ENCODE peak calls at places on chromosome 2, in nine cellular contexts. One of them, this sample, is unnamed.
A peak's percentile ranks its signal among the peaks of the same experiment; 100 is the strongest.

GRCh38 chr2:25524507-25524906 is 148.9 kb downstream of the DTNB start:
- DNase-seq in H4: no peak
- DNase-seq in T-helper 9 cell: no peak
- DNase-seq in activated naive CD4-positive, alpha-beta T cell treated with anti-CD3 and anti-CD28 coated beads, Interleukin-2, amount 50 U/mL, for 72 hours: peak; percentile 6
- DNase-seq in stimulated activated CD4-positive, alpha-beta T cell treated with anti-CD3 and anti-CD28 coated beads, Interleukin-1b, Interleukin-23, amount 100 ng/mL, for 24 hours: no peak
- DNase-seq in fibroblast of mammary gland: no peak
- DNase-seq in substantia nigra: no peak
- DNase-seq in IMR-90: no peak
- DNase-seq in endothelial cell: no peak
- DNase-seq in this sample: no peak

GRCh38 chr2:112606567-112606966 is 22.2 kb downstream of the CHCHD5 start:
- DNase-seq in H4: no peak
- DNase-seq in activated naive CD4-positive, alpha-beta T cell treated with anti-CD3 and anti-CD28 coated beads, Interleukin-2, amount 50 U/mL, for 72 hours: no peak
- DNase-seq in stimulated activated CD4-positive, alpha-beta T cell treated with anti-CD3 and anti-CD28 coated beads, Interleukin-1b, Interleukin-23, amount 100 ng/mL, for 24 hours: no peak
- DNase-seq in T-helper 9 cell: no peak
- DNase-seq in fibroblast of mammary gland: no peak
- DNase-seq in IMR-90: peak; percentile 41
- DNase-seq in endothelial cell: no peak
- DNase-seq in substantia nigra: no peak
- DNase-seq in this sample: no peak

GRCh38 chr2:76385943-76386342 is 675.2 kb upstream of the GCFC2 start:
- DNase-seq in stimulated activated CD4-positive, alpha-beta T cell treated with anti-CD3 and anti-CD28 coated beads, Interleukin-1b, Interleukin-23, amount 100 ng/mL, for 24 hours: no peak
- DNase-seq in IMR-90: no peak
- DNase-seq in fibroblast of mammary gland: no peak
- DNase-seq in substantia nigra: no peak
- DNase-seq in activated naive CD4-positive, alpha-beta T cell treated with anti-CD3 and anti-CD28 coated beads, Interleukin-2, amount 50 U/mL, for 72 hours: no peak
- DNase-seq in T-helper 9 cell: no peak
- DNase-seq in H4: no peak
- DNase-seq in endothelial cell: no peak
- DNase-seq in this sample: no peak

GRCh38 chr2:3178206-3179031 is 199.2 kb downstream of the EIPR1 start:
- DNase-seq in endothelial cell: no peak
- DNase-seq in T-helper 9 cell: no peak
- DNase-seq in H4: no peak
- DNase-seq in activated naive CD4-positive, alpha-beta T cell treated with anti-CD3 and anti-CD28 coated beads, Interleukin-2, amount 50 U/mL, for 72 hours: no peak
- DNase-seq in stimulated activated CD4-positive, alpha-beta T cell treated with anti-CD3 and anti-CD28 coated beads, Interleukin-1b, Interleukin-23, amount 100 ng/mL, for 24 hours: no peak
- DNase-seq in IMR-90: no peak
- DNase-seq in fibroblast of mammary gland: no peak
- DNase-seq in substantia nigra: no peak
- DNase-seq in this sample: no peak

GRCh38 chr2:159549234-159549633 is 67.1 kb downstream of the BAZ2B start:
- DNase-seq in substantia nigra: no peak
- DNase-seq in H4: no peak
- DNase-seq in activated naive CD4-positive, alpha-beta T cell treated with anti-CD3 and anti-CD28 coated beads, Interleukin-2, amount 50 U/mL, for 72 hours: no peak
- DNase-seq in T-helper 9 cell: no peak
- DNase-seq in IMR-90: peak; percentile 12
- DNase-seq in stimulated activated CD4-positive, alpha-beta T cell treated with anti-CD3 and anti-CD28 coated beads, Interleukin-1b, Interleukin-23, amount 100 ng/mL, for 24 hours: no peak
- DNase-seq in endothelial cell: no peak
- DNase-seq in fibroblast of mammary gland: peak; percentile 7
- DNase-seq in this sample: no peak

GRCh38 chr2:16948073-16948472 is 282.4 kb upstream of the CYRIA start:
- DNase-seq in IMR-90: no peak
- DNase-seq in T-helper 9 cell: no peak
- DNase-seq in fibroblast of mammary gland: no peak
- DNase-seq in substantia nigra: no peak
- DNase-seq in H4: no peak
- DNase-seq in activated naive CD4-positive, alpha-beta T cell treated with anti-CD3 and anti-CD28 coated beads, Interleukin-2, amount 50 U/mL, for 72 hours: no peak
- DNase-seq in stimulated activated CD4-positive, alpha-beta T cell treated with anti-CD3 and anti-CD28 coated beads, Interleukin-1b, Interleukin-23, amount 100 ng/mL, for 24 hours: no peak
- DNase-seq in endothelial cell: no peak
- DNase-seq in this sample: no peak

GRCh38 chr2:170371231-170371630 is 193.3 kb downstream of the MYO3B start:
- DNase-seq in substantia nigra: no peak
- DNase-seq in stimulated activated CD4-positive, alpha-beta T cell treated with anti-CD3 and anti-CD28 coated beads, Interleukin-1b, Interleukin-23, amount 100 ng/mL, for 24 hours: no peak
- DNase-seq in fibroblast of mammary gland: no peak
- DNase-seq in activated naive CD4-positive, alpha-beta T cell treated with anti-CD3 and anti-CD28 coated beads, Interleukin-2, amount 50 U/mL, for 72 hours: no peak
- DNase-seq in endothelial cell: no peak
- DNase-seq in IMR-90: no peak
- DNase-seq in H4: no peak
- DNase-seq in T-helper 9 cell: no peak
- DNase-seq in this sample: no peak

GRCh38 chr2:71859211-71859847 is 288.3 kb downstream of the CYP26B1 start:
- DNase-seq in T-helper 9 cell: no peak
- DNase-seq in stimulated activated CD4-positive, alpha-beta T cell treated with anti-CD3 and anti-CD28 coated beads, Interleukin-1b, Interleukin-23, amount 100 ng/mL, for 24 hours: no peak
- DNase-seq in endothelial cell: no peak
- DNase-seq in fibroblast of mammary gland: no peak
- DNase-seq in activated naive CD4-positive, alpha-beta T cell treated with anti-CD3 and anti-CD28 coated beads, Interleukin-2, amount 50 U/mL, for 72 hours: no peak
- DNase-seq in substantia nigra: no peak
- DNase-seq in IMR-90: no peak
- DNase-seq in H4: no peak
- DNase-seq in this sample: no peak

GRCh38 chr2:213229814-213230213 is 54.5 kb upstream of the SPAG16 start:
- DNase-seq in endothelial cell: no peak
- DNase-seq in IMR-90: peak; percentile 54
- DNase-seq in substantia nigra: no peak
- DNase-seq in activated naive CD4-positive, alpha-beta T cell treated with anti-CD3 and anti-CD28 coated beads, Interleukin-2, amount 50 U/mL, for 72 hours: no peak
- DNase-seq in stimulated activated CD4-positive, alpha-beta T cell treated with anti-CD3 and anti-CD28 coated beads, Interleukin-1b, Interleukin-23, amount 100 ng/mL, for 24 hours: no peak
- DNase-seq in fibroblast of mammary gland: peak; percentile 75
- DNase-seq in H4: peak; percentile 62
- DNase-seq in T-helper 9 cell: no peak
- DNase-seq in this sample: no peak

GRCh38 chr2:241794250-241794823 is 14.7 kb upstream of the NEU4 start:
- DNase-seq in H4: no peak
- DNase-seq in fibroblast of mammary gland: no peak
- DNase-seq in activated naive CD4-positive, alpha-beta T cell treated with anti-CD3 and anti-CD28 coated beads, Interleukin-2, amount 50 U/mL, for 72 hours: no peak
- DNase-seq in substantia nigra: no peak
- DNase-seq in T-helper 9 cell: no peak
- DNase-seq in endothelial cell: no peak
- DNase-seq in stimulated activated CD4-positive, alpha-beta T cell treated with anti-CD3 and anti-CD28 coated beads, Interleukin-1b, Interleukin-23, amount 100 ng/mL, for 24 hours: no peak
- DNase-seq in IMR-90: no peak
- DNase-seq in this sample: no peak

GRCh38 chr2:108541451-108541850 is 7.2 kb downstream of the LIMS1 start:
- DNase-seq in T-helper 9 cell: no peak
- DNase-seq in IMR-90: no peak
- DNase-seq in stimulated activated CD4-positive, alpha-beta T cell treated with anti-CD3 and anti-CD28 coated beads, Interleukin-1b, Interleukin-23, amount 100 ng/mL, for 24 hours: no peak
- DNase-seq in activated naive CD4-positive, alpha-beta T cell treated with anti-CD3 and anti-CD28 coated beads, Interleukin-2, amount 50 U/mL, for 72 hours: no peak
- DNase-seq in fibroblast of mammary gland: no peak
- DNase-seq in endothelial cell: no peak
- DNase-seq in substantia nigra: no peak
- DNase-seq in H4: no peak
- DNase-seq in this sample: no peak

GRCh38 chr2:98917031-98917459 is 19.0 kb downstream of the CRACDL start:
- DNase-seq in H4: peak; percentile 66
- DNase-seq in stimulated activated CD4-positive, alpha-beta T cell treated with anti-CD3 and anti-CD28 coated beads, Interleukin-1b, Interleukin-23, amount 100 ng/mL, for 24 hours: no peak
- DNase-seq in T-helper 9 cell: no peak
- DNase-seq in IMR-90: peak; percentile 84
- DNase-seq in activated naive CD4-positive, alpha-beta T cell treated with anti-CD3 and anti-CD28 coated beads, Interleukin-2, amount 50 U/mL, for 72 hours: no peak
- DNase-seq in substantia nigra: no peak
- DNase-seq in endothelial cell: no peak
- DNase-seq in fibroblast of mammary gland: peak; percentile 94
- DNase-seq in this sample: peak; percentile 75

GRCh38 chr2:200650195-200650594 is 64.4 kb downstream of the AOX1 start:
- DNase-seq in endothelial cell: no peak
- DNase-seq in stimulated activated CD4-positive, alpha-beta T cell treated with anti-CD3 and anti-CD28 coated beads, Interleukin-1b, Interleukin-23, amount 100 ng/mL, for 24 hours: no peak
- DNase-seq in activated naive CD4-positive, alpha-beta T cell treated with anti-CD3 and anti-CD28 coated beads, Interleukin-2, amount 50 U/mL, for 72 hours: no peak
- DNase-seq in H4: no peak
- DNase-seq in T-helper 9 cell: no peak
- DNase-seq in IMR-90: no peak
- DNase-seq in substantia nigra: no peak
- DNase-seq in fibroblast of mammary gland: peak; percentile 17
- DNase-seq in this sample: no peak

GRCh38 chr2:71462641-71463341 is 9.4 kb downstream of the DYSF start:
- DNase-seq in endothelial cell: no peak
- DNase-seq in T-helper 9 cell: no peak
- DNase-seq in IMR-90: no peak
- DNase-seq in substantia nigra: no peak
- DNase-seq in activated naive CD4-positive, alpha-beta T cell treated with anti-CD3 and anti-CD28 coated beads, Interleukin-2, amount 50 U/mL, for 72 hours: no peak
- DNase-seq in fibroblast of mammary gland: no peak
- DNase-seq in H4: no peak
- DNase-seq in stimulated activated CD4-positive, alpha-beta T cell treated with anti-CD3 and anti-CD28 coated beads, Interleukin-1b, Interleukin-23, amount 100 ng/mL, for 24 hours: no peak
- DNase-seq in this sample: no peak

GRCh38 chr2:109353806-109354745 is 225.1 kb downstream of the SH3RF3 start:
- DNase-seq in IMR-90: no peak
- DNase-seq in activated naive CD4-positive, alpha-beta T cell treated with anti-CD3 and anti-CD28 coated beads, Interleukin-2, amount 50 U/mL, for 72 hours: no peak
- DNase-seq in stimulated activated CD4-positive, alpha-beta T cell treated with anti-CD3 and anti-CD28 coated beads, Interleukin-1b, Interleukin-23, amount 100 ng/mL, for 24 hours: no peak
- DNase-seq in endothelial cell: no peak
- DNase-seq in H4: no peak
- DNase-seq in fibroblast of mammary gland: no peak
- DNase-seq in substantia nigra: no peak
- DNase-seq in T-helper 9 cell: no peak
- DNase-seq in this sample: no peak